ENCODE peak calls at places on chromosomes 1 and 21, in six cellular contexts. L, K, D, C, B and X are unnamed samples.

GRCh38 chr1:92556350-92556749 is 69.6 kb upstream of the GFI1 start:
- DNase-seq in L (no peak), K (no peak), D (no peak), C (no peak), B (no peak), X (no peak)

GRCh38 chr21:42747267-42747701 is 93.9 kb downstream of the PDE9A start:
- DNase-seq in L (no peak), K (no peak), D (no peak), C (no peak), B (no peak), X (no peak)

GRCh38 chr1:18120638-18121037 is 13.0 kb downstream of the IGSF21 start:
- DNase-seq in L (no peak), K (no peak), D (no peak), C (no peak), B (no peak), X (no peak)

GRCh38 chr1:61173118-61173517 is 90.8 kb downstream of the NFIA start:
- DNase-seq in L (no peak), K (no peak), D (no peak), C (no peak), B (no peak), X (no peak)

GRCh38 chr1:107051266-107051665 is 5.2 kb upstream of the PRMT6 start:
- DNase-seq in L (no peak), K (no peak), D (no peak), C (no peak), B (no peak), X (no peak)

GRCh38 chr1:236401698-236402097 is 7.6 kb downstream of the EDARADD start:
- DNase-seq in L (no peak), K (no peak), D (no peak), C (no peak), B (no peak), X (no peak)

GRCh38 chr21:42063578-42064521 is 7.3 kb upstream of the UMODL1 start:
- DNase-seq in L (peak), K (no peak), D (peak), C (no peak), B (no peak), X (no peak)

GRCh38 chr21:35927262-35927661 is 133.1 kb downstream of the SETD4 start:
- DNase-seq in L (no peak), K (no peak), D (no peak), C (no peak), B (no peak), X (no peak)

GRCh38 chr1:179058343-179059184 is 23.3 kb upstream of the TOR3A start:
- DNase-seq in L (no peak), K (no peak), D (no peak), C (no peak), B (no peak), X (no peak)

GRCh38 chr1:22520871-22521270 is 42.4 kb upstream of the EPHA8 start:
- DNase-seq in L (no peak), K (no peak), D (no peak), C (no peak), B (no peak), X (no peak)

GRCh38 chr1:78559680-78560079 is 60.6 kb upstream of the IFI44L start:
- DNase-seq in L (no peak), K (no peak), D (no peak), C (no peak), B (no peak), X (no peak)

GRCh38 chr1:172638885-172639831 is 19.7 kb upstream of the FASLG start:
- DNase-seq in L (no peak), K (no peak), D (no peak), C (no peak), B (peak), X (no peak)

GRCh38 chr1:66220477-66220876 is 313.5 kb upstream of the SGIP1 start:
- DNase-seq in L (no peak), K (no peak), D (no peak), C (no peak), B (no peak), X (no peak)

GRCh38 chr1:112716133-112716720 is 1.1 kb upstream of the PPM1J start:
- DNase-seq in L (peak), K (peak), D (peak), C (peak), B (peak), X (no peak)

GRCh38 chr1:113452921-113453770 is 62.8 kb downstream of the MAGI3 start:
- DNase-seq in L (no peak), K (no peak), D (peak), C (peak), B (peak), X (no peak)

GRCh38 chr1:117093870-117094621 is 27.5 kb downstream of the TRIM45 start:
- DNase-seq in L (no peak), K (no peak), D (no peak), C (no peak), B (no peak), X (no peak)

GRCh38 chr1:21706151-21706835 is 37.1 kb upstream of the RAP1GAP start:
- DNase-seq in L (no peak), K (no peak), D (no peak), C (no peak), B (peak), X (no peak)

GRCh38 chr1:44632511-44633072 is 41.7 kb downstream of the TMEM53 start:
- DNase-seq in L (no peak), K (no peak), D (no peak), C (no peak), B (no peak), X (no peak)

GRCh38 chr1:226557424-226557823 is 8.9 kb downstream of the STUM start:
- DNase-seq in L (no peak), K (no peak), D (no peak), C (no peak), B (no peak), X (no peak)

GRCh38 chr21:39319251-39319756 is 5.9 kb upstream of the BRWD1 start:
- DNase-seq in L (no peak), K (no peak), D (no peak), C (no peak), B (no peak), X (no peak)

GRCh38 chr21:38037416-38037815 is 121.2 kb upstream of the KCNJ6 start:
- DNase-seq in L (no peak), K (no peak), D (no peak), C (no peak), B (no peak), X (no peak)

GRCh38 chr1:77057994-77058585 is 161.1 kb downstream of the PIGK start:
- DNase-seq in L (no peak), K (no peak), D (no peak), C (no peak), B (no peak), X (no peak)

GRCh38 chr1:43058545-43059360 is 100.1 kb upstream of the SLC2A1 start:
- DNase-seq in L (no peak), K (no peak), D (no peak), C (no peak), B (no peak), X (no peak)

GRCh38 chr1:67804710-67805109 is 28.6 kb downstream of the GNG12 start:
- DNase-seq in L (no peak), K (no peak), D (no peak), C (no peak), B (no peak), X (no peak)
- TF ChIP-seq CTCF in L (no peak), K (no peak), D (no peak), C (no peak), B (no peak), X (no peak)

DNA sequence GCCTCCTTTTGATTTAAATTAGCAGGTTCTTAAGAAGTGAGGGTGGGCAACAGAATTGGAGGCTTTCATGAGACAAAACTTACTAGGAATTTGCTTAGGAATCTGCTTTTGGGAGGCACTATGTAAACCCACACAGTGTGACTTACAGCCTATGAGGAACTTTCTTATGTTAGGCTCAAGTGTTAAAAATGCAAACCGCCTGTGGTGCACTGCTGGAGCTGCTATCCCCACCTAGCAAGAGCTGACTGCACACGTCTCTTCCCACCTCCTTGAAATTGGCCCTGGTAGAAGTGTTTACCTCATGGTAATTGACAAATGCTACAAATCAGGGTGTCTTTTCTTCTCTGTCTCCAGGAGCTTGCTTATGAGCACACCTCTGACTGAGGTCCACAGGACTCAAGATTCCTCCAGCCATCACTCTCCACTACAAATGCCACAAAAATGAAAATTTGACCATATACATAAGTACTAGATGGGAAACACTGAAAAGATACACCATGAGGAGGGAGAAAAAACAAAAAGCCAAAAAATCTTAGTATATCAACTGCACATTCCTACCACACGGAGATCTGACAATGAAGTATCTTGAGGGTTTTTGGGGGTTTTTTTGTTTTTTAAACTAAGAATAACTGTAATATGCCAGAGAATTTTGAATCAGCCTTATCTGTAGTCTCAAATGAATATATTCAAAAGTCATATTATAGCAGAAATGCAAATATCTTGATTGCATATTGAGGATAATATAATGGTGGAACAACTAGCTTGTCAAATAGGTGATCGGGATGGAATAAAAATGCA is 18.2 kb upstream of the NPL start:
- DNase-seq in L (no peak), K (no peak), D (no peak), C (no peak), B (no peak), X (no peak)
- TF ChIP-seq CTCF in L (no peak), K (no peak), D (no peak), C (no peak), B (no peak), X (peak)

GRCh38 chr1:64268653-64269557 is 65.5 kb downstream of the UBE2U start:
- DNase-seq in L (peak), K (peak), D (peak), C (peak), B (peak), X (no peak)
- TF ChIP-seq CTCF in L (peak), K (peak), D (peak), C (peak), B (peak), X (peak)

GRCh38 chr1:37085393-37085792 is 51.1 kb upstream of the GRIK3 start:
- DNase-seq in L (no peak), K (no peak), D (no peak), C (no peak), B (peak), X (no peak)
- TF ChIP-seq CTCF in L (no peak), K (no peak), D (no peak), C (no peak), B (peak), X (no peak)

GRCh38 chr1:183323849-183324683 is 94.1 kb downstream of the NMNAT2 start:
- DNase-seq in L (no peak), K (no peak), D (no peak), C (no peak), B (no peak), X (no peak)
- TF ChIP-seq CTCF in L (no peak), K (no peak), D (no peak), C (no peak), B (no peak), X (no peak)

DNA sequence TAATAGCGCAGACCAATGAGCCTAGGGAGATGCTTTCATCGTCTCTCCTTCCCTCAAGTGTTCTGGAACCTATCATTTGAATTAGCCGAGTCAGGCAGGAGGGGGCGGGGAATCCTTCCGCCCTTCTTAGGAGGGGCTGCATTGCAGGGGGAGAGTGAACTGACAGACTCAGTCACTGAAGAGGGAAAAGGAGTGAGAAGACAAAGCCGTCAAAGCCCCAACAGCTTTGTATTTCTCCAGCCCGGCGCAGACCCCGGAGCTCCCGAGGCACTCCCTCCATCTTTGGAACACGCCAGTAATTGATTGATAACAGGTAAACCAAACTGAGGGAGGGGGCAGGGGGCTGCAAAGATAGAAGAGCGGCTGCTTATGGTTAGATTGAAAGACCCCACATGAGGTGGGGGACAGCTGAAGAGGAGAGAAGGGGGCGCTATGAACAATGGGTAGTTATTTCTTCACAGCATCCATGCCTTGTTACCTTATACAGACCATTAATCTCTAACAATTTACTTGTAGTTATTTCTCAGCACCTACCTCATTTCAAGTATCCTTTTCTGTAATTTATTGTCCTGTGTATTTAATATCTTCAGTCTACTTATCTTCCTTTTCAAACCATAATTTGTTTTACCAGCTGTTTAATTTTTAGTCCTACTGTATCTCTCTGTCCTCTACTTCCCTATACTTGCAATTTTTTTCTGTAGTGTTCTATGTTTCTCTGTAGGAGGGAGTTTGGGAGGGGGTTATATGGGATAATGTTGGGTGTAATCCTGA is at the start of gene MLLT11:
- DNase-seq in L (no peak), K (peak), D (peak), C (no peak), B (no peak), X (no peak)
- TF ChIP-seq CTCF in L (no peak), K (peak), D (no peak), C (no peak), B (peak), X (no peak)